ENCODE peak calls at places on chromosomes 3 and 15, in six cellular contexts. H is GM12878, V is heart left ventricle, R is MM.1S, J is OCI-LY7, S is body of pancreas. A is an unnamed sample. For H3K4me1, the result is how much of the 10 kb centered on the place peaks cover.

GRCh38 chr15:89457086-89457485 is 39.3 kb downstream of the RHCG start:
- DNase-seq in H (no peak), V (no peak), R (peak), J (peak), S (peak), A (no peak)

GRCh38 chr3:186133980-186134379 is 25.1 kb upstream of the ETV5 start:
- DNase-seq in H (no peak), V (no peak), R (no peak), J (no peak), S (no peak), A (no peak)

GRCh38 chr15:38193496-38193895 is 59.1 kb upstream of the SPRED1 start:
- DNase-seq in H (no peak), V (no peak), R (no peak), J (no peak), S (no peak), A (no peak)

GRCh38 chr3:12891985-12892839 is 50.8 kb upstream of the RPL32 start:
- DNase-seq in H (no peak), V (peak), R (peak), J (peak), S (peak), A (peak)

GRCh38 chr3:195048059-195048905 is 222.7 kb downstream of the XXYLT1 start:
- DNase-seq in H (no peak), V (no peak), R (no peak), J (no peak), S (no peak), A (no peak)

GRCh38 chr3:136195258-136196063 is 674 bp downstream of the MSL2 start:
- DNase-seq in H (no peak), V (peak), R (peak), J (peak), S (peak), A (no peak)

GRCh38 chr3:123688241-123688747 is 103.4 kb upstream of the HACD2 start:
- DNase-seq in H (no peak), V (no peak), R (no peak), J (no peak), S (peak), A (no peak)

GRCh38 chr3:116050311-116050710 is 395.0 kb downstream of the LSAMP start:
- DNase-seq in H (no peak), V (no peak), R (no peak), J (no peak), S (no peak), A (no peak)

GRCh38 chr3:179652467-179653105 is at the start of gene USP13:
- DNase-seq in H (no peak), V (peak), R (peak), J (peak), S (peak), A (peak)

GRCh38 chr3:195761503-195762248 is 40.9 kb downstream of the MUC20 start:
- DNase-seq in H (no peak), V (no peak), R (no peak), J (no peak), S (no peak), A (no peak)

GRCh38 chr3:100782906-100783305 is 73.6 kb downstream of the TFG start:
- DNase-seq in H (no peak), V (no peak), R (no peak), J (no peak), S (no peak), A (no peak)

GRCh38 chr3:31125413-31126020 is 231.1 kb upstream of the GADL1 start:
- DNase-seq in H (no peak), V (no peak), R (no peak), J (no peak), S (no peak), A (no peak)

GRCh38 chr3:188212308-188212969 is 58.5 kb downstream of the LPP start:
- DNase-seq in H (no peak), V (no peak), R (no peak), J (no peak), S (no peak), A (peak)

GRCh38 chr3:11602886-11603285 is 40.8 kb downstream of the VGLL4 start:
- DNase-seq in H (no peak), V (no peak), R (no peak), J (peak), S (no peak), A (no peak)

GRCh38 chr15:49313650-49314049 is 109.4 kb upstream of the FGF7 start:
- DNase-seq in H (no peak), V (no peak), R (no peak), J (no peak), S (no peak), A (no peak)

GRCh38 chr3:124395584-124396340 is 334.5 kb upstream of the UMPS start:
- DNase-seq in H (no peak), V (peak), R (no peak), J (no peak), S (peak), A (no peak)

GRCh38 chr3:153305189-153305588 is 143.2 kb downstream of the RAP2B start:
- DNase-seq in H (no peak), V (no peak), R (no peak), J (no peak), S (peak), A (no peak)

GRCh38 chr3:128382221-128382807 is 84.4 kb downstream of the DNAJB8 start:
- DNase-seq in H (no peak), V (peak), R (no peak), J (no peak), S (peak), A (no peak)
- H3K4me1 ChIP-seq in H (under half), V (under half), R (under half), J (under half), S (half or more), A (under half)

GRCh38 chr15:42087460-42087859 is 6.9 kb downstream of the PLA2G4D start:
- DNase-seq in H (no peak), V (no peak), R (no peak), J (no peak), S (no peak), A (no peak)

GRCh38 chr15:42089942-42090341 is 4.4 kb downstream of the PLA2G4D start:
- DNase-seq in H (no peak), V (no peak), R (no peak), J (no peak), S (no peak), A (no peak)

GRCh38 chr15:42088801-42089640 is 5.3 kb downstream of the PLA2G4D start:
- DNase-seq in H (no peak), V (no peak), R (no peak), J (no peak), S (no peak), A (no peak)

GRCh38 chr15:42090375-42090774 is 4.0 kb downstream of the PLA2G4D start:
- DNase-seq in H (no peak), V (no peak), R (no peak), J (no peak), S (no peak), A (no peak)

GRCh38 chr15:42087926-42088800 is 6.2 kb downstream of the PLA2G4D start:
- DNase-seq in H (no peak), V (no peak), R (no peak), J (no peak), S (no peak), A (no peak)
- H3K4me3 ChIP-seq in H (no peak), V (no peak), R (no peak), J (no peak), S (no peak), A (no peak)

GRCh38 chr3:181725830-181726229 is 14.1 kb downstream of the SOX2 start:
- DNase-seq in H (no peak), V (no peak), R (no peak), J (no peak), S (no peak), A (no peak)
- H3K4me1 ChIP-seq in H (under half), V (under half), R (under half), J (half or more), S (under half), A (under half)

DNA sequence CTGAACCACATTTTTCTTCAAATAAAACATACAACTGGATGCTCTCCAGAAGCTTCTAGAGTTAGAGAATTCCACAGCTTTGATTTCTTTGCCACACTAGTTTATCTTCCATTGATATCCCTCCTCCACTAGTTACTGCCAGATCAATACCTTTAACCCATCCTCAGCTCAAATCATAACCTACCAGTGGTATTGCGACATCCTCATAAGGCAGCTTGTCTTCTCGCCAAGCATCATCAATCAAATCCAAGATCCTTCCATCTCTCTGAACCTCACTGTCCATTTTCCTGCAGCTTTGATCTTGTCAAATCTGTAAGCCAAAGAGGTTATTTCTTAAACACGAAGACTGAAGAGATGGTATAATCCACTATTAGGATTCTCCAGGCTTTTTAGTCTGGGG is 3.2 kb downstream of the ANAPC13 start:
- DNase-seq in H (no peak), V (no peak), R (no peak), J (no peak), S (no peak), A (no peak)
- H3K4me3 ChIP-seq in H (no peak), V (no peak), R (no peak), J (no peak), S (no peak), A (no peak)

GRCh38 chr3:71447197-71447596 is 136.3 kb downstream of the FOXP1 start:
- DNase-seq in H (no peak), V (no peak), R (no peak), J (no peak), S (no peak), A (no peak)

GRCh38 chr3:71447803-71448202 is 135.7 kb downstream of the FOXP1 start:
- DNase-seq in H (no peak), V (no peak), R (no peak), J (no peak), S (no peak), A (no peak)

GRCh38 chr3:71444861-71445259 is 138.7 kb downstream of the FOXP1 start:
- DNase-seq in H (no peak), V (no peak), R (peak), J (no peak), S (no peak), A (no peak)

GRCh38 chr3:71446260-71446659 is 137.3 kb downstream of the FOXP1 start:
- DNase-seq in H (no peak), V (no peak), R (no peak), J (no peak), S (no peak), A (no peak)

GRCh38 chr3:71446734-71447133 is 136.8 kb downstream of the FOXP1 start:
- DNase-seq in H (no peak), V (no peak), R (no peak), J (no peak), S (no peak), A (no peak)
- H3K4me1 ChIP-seq in H (under half), V (under half), R (half or more), J (half or more), S (under half), A (under half)

GRCh38 chr3:150082898-150083652 is 112.4 kb upstream of the PFN2 start:
- DNase-seq in H (no peak), V (no peak), R (no peak), J (no peak), S (no peak), A (no peak)
- H3K4me3 ChIP-seq in H (no peak), V (peak), R (no peak), J (no peak), S (no peak), A (no peak)

DNA sequence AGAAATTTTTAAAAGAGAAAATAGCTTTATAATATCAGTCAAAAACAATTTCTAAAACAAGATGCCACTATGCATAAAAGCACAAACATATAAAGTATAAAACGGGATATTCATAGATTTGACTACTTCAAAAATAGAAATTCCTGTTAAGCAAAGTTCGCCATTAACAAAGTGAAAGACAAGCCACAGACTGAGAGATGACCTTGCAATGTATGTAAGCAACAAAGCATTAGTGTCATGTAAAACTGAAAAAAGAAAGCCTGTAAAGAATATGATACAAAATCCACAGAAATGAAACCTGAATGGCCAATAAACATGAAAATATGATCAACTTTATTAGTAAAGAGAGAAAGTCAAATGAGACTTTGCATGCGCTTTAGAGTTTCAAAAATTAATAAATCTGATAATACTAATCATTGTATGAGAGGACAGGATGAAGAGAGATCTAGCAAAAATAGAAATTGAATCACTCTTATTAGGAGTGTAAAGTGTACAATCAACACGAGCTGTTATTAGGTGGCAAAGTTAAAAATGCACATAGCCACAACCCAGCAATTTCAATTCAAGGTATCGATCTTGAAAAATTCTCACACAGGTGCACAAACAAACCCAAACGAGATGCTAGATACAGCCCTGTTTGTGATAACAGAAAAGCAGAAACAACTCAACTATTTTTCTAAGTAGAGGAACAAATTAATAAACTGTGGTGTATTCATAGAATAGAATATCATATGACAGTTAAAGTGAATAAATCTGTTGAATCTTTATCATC is 173.6 kb downstream of the MECOM start:
- DNase-seq in H (no peak), V (no peak), R (peak), J (no peak), S (no peak), A (no peak)
- H3K4me1 ChIP-seq in H (under half), V (under half), R (under half), J (under half), S (under half), A (under half)

A was measured in NT2/D1.